ENCODE peak calls at places on chromosomes 4 and X, in five cellular contexts. I is IMR-90, K is K562, G is SK-N-SH, B is GM12878. C is an unnamed sample.

GRCh38 chr4:73777612-73778011 is 37.2 kb downstream of the CXCL8 start:
- DNase-seq in K (no peak), I (peak; percentile 7), G (no peak), B (no peak), C (no peak)

GRCh38 chr4:82372502-82372873 is 1.3 kb downstream of the HNRNPD start:
- DNase-seq in B (no peak), I (peak; percentile 22), G (peak; percentile 37), K (peak; percentile 83), C (peak; percentile 34)

GRCh38 chr4:112290341-112290740 is 4.6 kb upstream of the TIFA start:
- DNase-seq in I (no peak), B (no peak), G (no peak), K (peak; percentile 36), C (no peak)

GRCh38 chr4:105414316-105414715 is 59.5 kb downstream of the PPA2 start:
- DNase-seq in B (no peak), I (no peak), K (no peak), G (no peak), C (no peak)

GRCh38 chr4:7255488-7255881 is 63.1 kb downstream of the SORCS2 start:
- DNase-seq in G (peak; percentile 48), K (no peak), B (no peak), I (no peak), C (no peak)

GRCh38 chr4:2698951-2699505 is 57.1 kb downstream of the TNIP2 start:
- DNase-seq in I (no peak), G (no peak), K (no peak), B (no peak), C (no peak)

GRCh38 chrX:117969337-117969736 is 147.3 kb downstream of the KLHL13 start:
- DNase-seq in B (no peak), G (no peak), K (no peak), I (no peak), C (no peak)

GRCh38 chr4:73608677-73609594 is 11.3 kb downstream of the RASSF6 start:
- DNase-seq in K (no peak), I (peak; percentile 49), G (no peak), B (no peak), C (no peak)

GRCh38 chr4:1353186-1354055 is 6.4 kb downstream of the UVSSA start:
- DNase-seq in B (no peak), I (no peak), G (no peak), K (no peak), C (no peak)

GRCh38 chr4:134906404-134907023 is 704.9 kb upstream of the PABPC4L start:
- DNase-seq in G (peak; percentile 2), B (no peak), K (no peak), I (no peak), C (peak; percentile 10)

GRCh38 chrX:84729809-84730208 is 227.6 kb upstream of the HDX start:
- DNase-seq in K (peak; percentile 16), B (peak; percentile 5), G (peak; percentile 30), I (peak; percentile 31), C (peak; percentile 43)

GRCh38 chr4:6938758-6939201 is 29.2 kb downstream of the TBC1D14 start:
- DNase-seq in B (no peak), G (no peak), K (no peak), I (no peak), C (no peak)

GRCh38 chr4:111880116-111880515 is 265.1 kb upstream of the FAM241A start:
- DNase-seq in K (no peak), I (no peak), B (no peak), G (no peak), C (no peak)

GRCh38 chr4:74772106-74772505 is 22.2 kb downstream of the BTC start:
- DNase-seq in G (no peak), K (no peak), B (no peak), I (no peak), C (no peak)

GRCh38 chr4:75344915-75345314 is 169.3 kb downstream of the RCHY1 start:
- DNase-seq in I (peak; percentile 92), K (no peak), B (no peak), G (no peak), C (no peak)

GRCh38 chrX:110280954-110281353 is 36.9 kb downstream of the AMMECR1 start:
- DNase-seq in G (no peak), I (peak; percentile 58), K (no peak), B (no peak), C (no peak)

GRCh38 chrX:152915541-152916241 is 17.8 kb downstream of the ZNF185 start:
- DNase-seq in K (peak; percentile 57), G (peak; percentile 77), B (no peak), I (peak; percentile 79), C (peak; percentile 37)

GRCh38 chr4:122635205-122635604 is 14.3 kb upstream of the IL21 start:
- DNase-seq in I (no peak), B (peak; percentile 54), K (no peak), G (no peak), C (no peak)

GRCh38 chr4:153013202-153013988 is 77.3 kb downstream of the FHDC1 start:
- DNase-seq in K (no peak), I (no peak), G (no peak), B (no peak), C (no peak)

GRCh38 chr4:152352645-152353116 is 183.2 kb downstream of the FBXW7 start:
- DNase-seq in G (peak; percentile 49), I (peak; percentile 97), B (peak; percentile 59), K (peak; percentile 58), C (peak; percentile 8)

GRCh38 chr4:121112530-121112929 is 40.2 kb upstream of the NDNF start:
- DNase-seq in B (no peak), G (no peak), I (no peak), K (no peak), C (no peak)

GRCh38 chrX:11566158-11566557 is 99.6 kb downstream of the ARHGAP6 start:
- DNase-seq in G (no peak), B (no peak), I (no peak), K (no peak), C (no peak)

GRCh38 chr4:99062120-99062519 is 26.5 kb downstream of the ADH5 start:
- DNase-seq in G (no peak), I (peak; percentile 27), B (peak; percentile 9), K (no peak), C (peak; percentile 4)

GRCh38 chr4:3442959-3443749 is 1.4 kb downstream of the HGFAC start:
- DNase-seq in G (peak; percentile 94), K (peak; percentile 61), B (no peak), I (no peak), C (peak; percentile 40)

GRCh38 chr4:159273126-159273438 is 170.2 kb downstream of the RAPGEF2 start:
- DNase-seq in G (peak; percentile 45), K (peak; percentile 19), B (no peak), I (no peak), C (no peak)

GRCh38 chrX:15293471-15293870 is 22.0 kb downstream of the ASB11 start:
- DNase-seq in I (no peak), G (no peak), K (no peak), B (no peak), C (no peak)

GRCh38 chrX:141405486-141405877 is 163.2 kb upstream of the SPANXC start:
- DNase-seq in K (no peak), G (no peak), B (no peak), I (no peak), C (peak; percentile 89)

GRCh38 chr4:145623831-145624230 is 4.6 kb downstream of the MMAA start:
- DNase-seq in I (peak; percentile 65), B (no peak), K (no peak), G (no peak), C (no peak)

GRCh38 chr4:80948161-80948560 is 82.3 kb upstream of the BMP3 start:
- DNase-seq in G (no peak), K (no peak), I (no peak), B (no peak), C (no peak)

GRCh38 chr4:80610845-80611244 is 275.3 kb downstream of the CFAP299 start:
- DNase-seq in K (no peak), B (peak; percentile 63), I (peak; percentile 67), G (no peak), C (no peak)

DNA sequence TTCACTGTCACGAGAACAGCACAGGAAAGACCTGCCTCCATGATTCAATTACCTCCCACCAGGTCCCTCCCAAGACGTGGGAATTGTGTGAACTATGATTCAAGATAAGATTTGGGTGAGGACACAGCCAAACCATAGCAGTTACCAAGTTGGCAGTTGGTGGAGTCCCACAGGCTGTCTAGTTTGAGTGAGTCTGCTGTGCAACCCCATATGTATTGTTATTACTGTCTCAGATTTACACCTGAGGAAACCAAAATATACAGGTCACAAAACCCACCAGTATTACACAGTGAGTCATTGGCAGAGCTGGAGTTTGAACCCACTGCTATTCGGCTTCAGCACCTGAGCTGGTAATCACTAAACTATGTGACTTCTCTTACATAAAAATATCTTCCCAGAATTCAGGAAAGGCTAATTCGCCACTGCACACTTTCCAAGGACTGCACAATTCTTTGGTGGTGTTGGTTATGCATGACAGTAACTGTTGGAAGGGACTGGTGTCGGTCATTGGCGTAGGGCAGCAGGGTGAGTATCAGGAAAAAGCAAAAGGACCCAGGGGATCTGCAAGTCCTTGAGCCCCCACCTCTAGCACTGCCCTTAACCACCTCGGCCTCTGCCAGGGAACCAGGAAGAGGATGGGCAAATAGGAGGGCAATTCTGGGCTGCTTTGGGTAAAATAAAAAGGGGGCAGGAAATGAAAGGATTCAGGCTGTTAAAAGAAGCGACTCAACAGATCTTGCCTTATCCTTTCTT is 110.1 kb downstream of the USP46 start:
- DNase-seq in I (no peak), K (no peak), B (no peak), G (no peak), C (no peak)
- TF ChIP-seq RCOR1 in I (no peak), K (no peak), B (no peak), G (no peak), C (no peak)

DNA sequence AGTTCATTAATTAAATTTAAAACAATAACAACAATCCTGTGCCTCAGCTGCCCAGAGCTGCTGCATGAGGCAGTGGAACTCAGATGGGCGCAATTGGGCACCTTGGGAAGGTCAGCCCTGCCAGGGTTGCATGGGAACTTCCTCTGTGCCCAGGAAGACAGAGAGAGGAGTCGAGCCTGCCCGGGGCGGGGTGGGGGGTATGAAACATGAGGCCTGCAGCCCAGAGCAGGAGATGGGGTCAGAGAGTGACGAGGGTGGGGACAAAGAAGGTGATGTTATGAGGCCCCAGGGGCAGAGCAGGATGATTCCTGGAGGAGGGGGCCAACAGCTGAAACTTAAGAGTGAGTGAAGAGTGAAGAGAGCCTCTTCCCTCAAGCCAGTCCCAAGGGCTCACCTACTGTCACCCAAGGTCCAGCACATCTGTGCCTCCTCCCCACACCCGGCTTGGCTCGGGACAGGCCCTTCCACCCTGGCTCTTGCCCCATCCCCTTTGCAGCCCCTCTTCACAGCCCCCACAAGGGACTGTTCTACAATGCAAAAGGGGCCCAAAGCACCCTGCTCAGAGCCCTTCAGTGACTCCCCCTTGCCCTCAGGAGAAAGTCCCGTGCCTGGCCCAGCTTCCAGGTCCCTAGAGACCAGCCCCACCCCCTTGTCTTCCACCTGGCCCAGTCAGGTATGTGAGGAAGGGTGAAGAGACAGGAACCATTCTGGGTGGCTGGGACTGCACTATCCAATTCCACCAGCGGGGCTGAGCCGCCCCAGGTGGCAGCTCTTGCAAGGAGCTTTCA is 31.4 kb downstream of the HMX1 start:
- DNase-seq in K (no peak), B (no peak), G (peak; percentile 23), I (no peak), C (no peak)
- TF ChIP-seq RCOR1 in K (no peak), B (no peak), G (no peak), I (no peak), C (no peak)

GRCh38 chrX:1487401-1487800 is 34.7 kb upstream of the ASMTL start:
- DNase-seq in B (no peak), I (no peak), K (no peak), G (no peak), C (no peak)
- TF ChIP-seq RCOR1 in B (no peak), I (no peak), K (no peak), G (no peak), C (no peak)

DNA sequence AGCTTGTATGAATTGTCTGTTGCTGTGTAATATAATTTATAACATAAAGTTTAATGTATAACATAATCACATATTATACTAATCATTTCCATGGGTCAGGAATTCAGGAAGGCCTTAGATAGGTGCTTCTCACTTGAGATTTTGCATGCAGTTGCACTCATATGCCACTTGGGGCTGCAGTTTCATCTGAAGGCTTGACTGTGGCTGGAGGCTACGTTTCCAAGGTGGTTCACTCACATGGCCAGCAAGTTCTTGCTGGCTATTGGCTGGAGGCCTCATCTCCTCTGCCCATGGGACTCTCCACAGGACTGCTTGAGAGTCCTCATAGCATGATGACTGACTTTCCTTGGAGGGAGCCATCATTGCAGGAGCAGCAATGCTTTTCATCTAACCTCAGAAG is 53.4 kb upstream of the STX18 start:
- DNase-seq in B (no peak), I (no peak), G (no peak), K (peak; percentile 17), C (no peak)
- TF ChIP-seq RCOR1 in B (no peak), I (no peak), G (no peak), K (no peak), C (no peak)